ENCODE peak calls at places on chromosome 4, in seven cellular contexts. One of them, this sample, is unnamed.

GRCh38 chr4:53682908-53683307 is 91.6 kb upstream of the LNX1 start:
- DNase-seq in MM.1S: no peak
- DNase-seq in GM23338: no peak
- DNase-seq in HCT116: no peak
- DNase-seq in GM23248: no peak
- DNase-seq in PC-3: no peak
- DNase-seq in neural progenitor cell: no peak
- DNase-seq in this sample: no peak

GRCh38 chr4:109908741-109909140 is 3.9 kb upstream of the EGF start:
- DNase-seq in PC-3: no peak
- DNase-seq in MM.1S: no peak
- DNase-seq in HCT116: no peak
- DNase-seq in GM23248: no peak
- DNase-seq in GM23338: no peak
- DNase-seq in neural progenitor cell: no peak
- DNase-seq in this sample: no peak

GRCh38 chr4:158261480-158261879 is 51.2 kb downstream of the TMEM144 start:
- DNase-seq in HCT116: no peak
- DNase-seq in MM.1S: no peak
- DNase-seq in PC-3: no peak
- DNase-seq in GM23338: peak; percentile 21
- DNase-seq in neural progenitor cell: no peak
- DNase-seq in GM23248: no peak
- DNase-seq in this sample: no peak

GRCh38 chr4:106615407-106615945 is 246.9 kb upstream of the GIMD1 start:
- DNase-seq in GM23338: no peak
- DNase-seq in MM.1S: no peak
- DNase-seq in GM23248: no peak
- DNase-seq in neural progenitor cell: no peak
- DNase-seq in PC-3: no peak
- DNase-seq in HCT116: no peak
- DNase-seq in this sample: no peak

GRCh38 chr4:91958651-91959050 is 345.1 kb upstream of the GRID2 start:
- DNase-seq in neural progenitor cell: peak; percentile 67
- DNase-seq in GM23248: peak; percentile 50
- DNase-seq in PC-3: no peak
- DNase-seq in GM23338: peak; percentile 89
- DNase-seq in HCT116: no peak
- DNase-seq in MM.1S: no peak
- DNase-seq in this sample: no peak

GRCh38 chr4:120007171-120007894 is 59.3 kb downstream of the MAD2L1 start:
- DNase-seq in GM23338: no peak
- DNase-seq in GM23248: peak; percentile 88
- DNase-seq in MM.1S: no peak
- DNase-seq in neural progenitor cell: no peak
- DNase-seq in HCT116: no peak
- DNase-seq in PC-3: peak; percentile 48
- DNase-seq in this sample: no peak

GRCh38 chr4:7978907-7979651 is 39.4 kb upstream of the AFAP1 start:
- DNase-seq in PC-3: no peak
- DNase-seq in GM23338: peak; percentile 39
- DNase-seq in HCT116: no peak
- DNase-seq in MM.1S: no peak
- DNase-seq in GM23248: no peak
- DNase-seq in neural progenitor cell: no peak
- DNase-seq in this sample: no peak

GRCh38 chr4:109739547-109739946 is 9.7 kb upstream of the PLA2G12A start:
- DNase-seq in neural progenitor cell: no peak
- DNase-seq in HCT116: no peak
- DNase-seq in PC-3: no peak
- DNase-seq in MM.1S: no peak
- DNase-seq in GM23248: peak; percentile 16
- DNase-seq in GM23338: no peak
- DNase-seq in this sample: no peak

GRCh38 chr4:19711871-19712270 is 539.8 kb upstream of the SLIT2 start:
- DNase-seq in GM23248: peak; percentile 74
- DNase-seq in neural progenitor cell: no peak
- DNase-seq in HCT116: no peak
- DNase-seq in GM23338: no peak
- DNase-seq in PC-3: peak; percentile 71
- DNase-seq in MM.1S: no peak
- DNase-seq in this sample: no peak

GRCh38 chr4:16199132-16199531 is 27.1 kb downstream of the TAPT1 start:
- DNase-seq in GM23248: peak; percentile 60
- DNase-seq in HCT116: no peak
- DNase-seq in GM23338: peak; percentile 49
- DNase-seq in neural progenitor cell: peak; percentile 15
- DNase-seq in MM.1S: peak; percentile 25
- DNase-seq in PC-3: peak; percentile 35
- DNase-seq in this sample: peak; percentile 33

GRCh38 chr4:107931775-107932321 is 499 bp downstream of the CYP2U1 start:
- DNase-seq in GM23248: no peak
- DNase-seq in MM.1S: peak; percentile 21
- DNase-seq in GM23338: peak; percentile 22
- DNase-seq in neural progenitor cell: no peak
- DNase-seq in HCT116: no peak
- DNase-seq in PC-3: no peak
- DNase-seq in this sample: peak; percentile 79

GRCh38 chr4:188781655-188782054 is 642.4 kb downstream of the TRIML1 start:
- DNase-seq in GM23338: peak; percentile 70
- DNase-seq in GM23248: peak; percentile 4
- DNase-seq in PC-3: peak; percentile 13
- DNase-seq in MM.1S: peak; percentile 14
- DNase-seq in HCT116: peak; percentile 21
- DNase-seq in neural progenitor cell: peak; percentile 33
- DNase-seq in this sample: no peak

GRCh38 chr4:87025023-87025613 is 90.3 kb downstream of the AFF1 start:
- DNase-seq in GM23338: no peak
- DNase-seq in neural progenitor cell: no peak
- DNase-seq in GM23248: no peak
- DNase-seq in HCT116: no peak
- DNase-seq in PC-3: no peak
- DNase-seq in MM.1S: no peak
- DNase-seq in this sample: no peak

GRCh38 chr4:182486895-182487294 is 243.7 kb downstream of the TENM3 start:
- DNase-seq in neural progenitor cell: no peak
- DNase-seq in MM.1S: no peak
- DNase-seq in GM23338: peak; percentile 19
- DNase-seq in GM23248: no peak
- DNase-seq in HCT116: no peak
- DNase-seq in PC-3: no peak
- DNase-seq in this sample: no peak

GRCh38 chr4:80390178-80390577 is 54.6 kb downstream of the CFAP299 start:
- DNase-seq in neural progenitor cell: no peak
- DNase-seq in MM.1S: no peak
- DNase-seq in HCT116: no peak
- DNase-seq in GM23248: no peak
- DNase-seq in PC-3: no peak
- DNase-seq in GM23338: no peak
- DNase-seq in this sample: no peak

GRCh38 chr4:55321707-55322264 is 24.3 kb upstream of the SRD5A3 start:
- DNase-seq in HCT116: peak; percentile 88
- DNase-seq in GM23248: peak; percentile 84
- DNase-seq in PC-3: peak; percentile 98
- DNase-seq in MM.1S: peak; percentile 75
- DNase-seq in neural progenitor cell: peak; percentile 93
- DNase-seq in GM23338: peak; percentile 96
- DNase-seq in this sample: peak; percentile 70

GRCh38 chr4:144627663-144628076 is 18.3 kb upstream of the HHIP start:
- DNase-seq in GM23338: no peak
- DNase-seq in GM23248: no peak
- DNase-seq in neural progenitor cell: no peak
- DNase-seq in PC-3: peak; percentile 80
- DNase-seq in HCT116: no peak
- DNase-seq in MM.1S: no peak
- DNase-seq in this sample: no peak

GRCh38 chr4:88630756-88631155 is 38.5 kb downstream of the HERC3 start:
- DNase-seq in GM23338: no peak
- DNase-seq in HCT116: no peak
- DNase-seq in PC-3: peak; percentile 77
- DNase-seq in neural progenitor cell: no peak
- DNase-seq in GM23248: peak; percentile 93
- DNase-seq in MM.1S: no peak
- DNase-seq in this sample: no peak

DNA sequence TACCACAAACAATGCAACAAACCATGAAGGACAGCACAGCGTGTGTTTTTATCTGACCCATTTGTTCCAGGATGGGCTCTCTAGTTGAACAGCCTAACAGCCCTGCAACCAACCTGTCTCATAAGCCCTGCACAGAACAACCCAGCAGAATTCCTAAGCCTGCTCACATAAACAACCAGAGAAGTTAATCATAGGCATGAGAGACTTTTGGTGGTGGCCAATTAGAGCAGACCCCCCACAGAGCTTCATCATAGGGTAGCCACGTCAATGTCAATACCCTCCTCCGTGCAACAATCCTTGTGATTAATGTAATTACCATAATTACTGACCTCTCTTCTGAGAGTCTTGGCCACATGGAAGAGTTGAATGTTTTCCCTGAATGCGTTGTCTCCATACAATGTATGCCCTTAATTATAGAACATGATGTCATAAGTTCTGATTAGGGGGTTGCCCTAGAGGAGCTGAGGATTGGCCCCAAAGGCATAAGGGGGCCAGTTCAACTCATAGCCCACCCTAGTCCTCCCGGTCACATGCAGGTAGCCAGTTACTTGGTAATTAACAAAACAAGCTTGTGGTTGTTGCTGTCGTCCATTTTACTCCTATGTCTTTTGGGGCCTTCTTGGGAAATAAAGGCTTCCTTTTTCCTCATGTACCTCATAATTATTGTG is 92.7 kb downstream of the SYNPO2 start:
- DNase-seq in GM23248: peak; percentile 57
- DNase-seq in HCT116: no peak
- DNase-seq in PC-3: no peak
- DNase-seq in MM.1S: no peak
- DNase-seq in GM23338: peak; percentile 14
- DNase-seq in neural progenitor cell: peak; percentile 31
- DNase-seq in this sample: no peak
- TF ChIP-seq EZH2phosphoT487 in GM23248: no peak
- TF ChIP-seq EZH2phosphoT487 in HCT116: no peak
- TF ChIP-seq EZH2phosphoT487 in PC-3: no peak
- TF ChIP-seq EZH2phosphoT487 in MM.1S: no peak
- TF ChIP-seq EZH2phosphoT487 in GM23338: no peak
- TF ChIP-seq EZH2phosphoT487 in neural progenitor cell: no peak
- TF ChIP-seq EZH2phosphoT487 in this sample: no peak

DNA sequence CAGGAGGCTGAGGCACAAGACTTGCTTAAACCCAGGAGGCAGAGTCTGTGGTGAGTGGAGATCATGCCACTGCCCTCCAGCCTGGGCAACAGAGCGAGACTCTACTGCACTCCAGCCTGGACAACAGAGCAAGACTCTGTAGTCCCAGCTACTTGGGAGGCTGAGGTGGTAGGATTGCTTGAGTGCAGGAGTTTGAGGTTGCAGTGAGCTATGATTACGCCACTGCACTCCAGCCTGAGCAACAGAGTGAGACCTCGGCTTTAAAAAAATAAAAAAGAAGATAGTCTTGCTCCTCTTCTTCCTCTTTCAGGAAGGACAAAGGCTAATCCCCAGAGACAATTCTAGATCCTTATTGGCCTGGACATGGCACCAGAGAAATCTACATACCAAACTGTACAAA is 5.7 kb upstream of the PPEF2 start:
- DNase-seq in GM23338: no peak
- DNase-seq in PC-3: no peak
- DNase-seq in HCT116: no peak
- DNase-seq in MM.1S: no peak
- DNase-seq in neural progenitor cell: no peak
- DNase-seq in GM23248: no peak
- DNase-seq in this sample: no peak
- H3K27ac ChIP-seq in GM23338: no peak overlapping the region
- H3K27ac ChIP-seq in PC-3: no peak overlapping the region
- H3K27ac ChIP-seq in HCT116: no peak overlapping the region
- H3K27ac ChIP-seq in MM.1S: peak overlapping the region; percentile 47
- H3K27ac ChIP-seq in neural progenitor cell: no peak overlapping the region
- H3K27ac ChIP-seq in GM23248: no peak overlapping the region
- H3K27ac ChIP-seq in this sample: no peak overlapping the region

GRCh38 chr4:688695-689497 is at the start of gene SLC49A3:
- DNase-seq in MM.1S: no peak
- DNase-seq in GM23248: peak; percentile 48
- DNase-seq in HCT116: no peak
- DNase-seq in neural progenitor cell: peak; percentile 45
- DNase-seq in GM23338: peak; percentile 78
- DNase-seq in PC-3: no peak
- DNase-seq in this sample: no peak
- H2AFZ ChIP-seq in MM.1S: no peak within 1 kb of the TSS
- H2AFZ ChIP-seq in GM23248: peak within 1 kb of the TSS; percentile 71
- H2AFZ ChIP-seq in HCT116: no peak within 1 kb of the TSS
- H2AFZ ChIP-seq in neural progenitor cell: peak within 1 kb of the TSS; percentile 45
- H2AFZ ChIP-seq in GM23338: peak within 1 kb of the TSS; percentile 98
- H2AFZ ChIP-seq in PC-3: no peak within 1 kb of the TSS
- H2AFZ ChIP-seq in this sample: no peak within 1 kb of the TSS

GRCh38 chr4:153634737-153635353 is 49.2 kb upstream of the TLR2 start:
- DNase-seq in GM23248: peak; percentile 47
- DNase-seq in HCT116: no peak
- DNase-seq in PC-3: peak; percentile 48
- DNase-seq in neural progenitor cell: peak; percentile 47
- DNase-seq in GM23338: peak; percentile 69
- DNase-seq in MM.1S: peak; percentile 21
- DNase-seq in this sample: peak; percentile 49
- TF ChIP-seq EZH2phosphoT487 in GM23248: no peak
- TF ChIP-seq EZH2phosphoT487 in HCT116: no peak
- TF ChIP-seq EZH2phosphoT487 in PC-3: no peak
- TF ChIP-seq EZH2phosphoT487 in neural progenitor cell: no peak
- TF ChIP-seq EZH2phosphoT487 in GM23338: no peak
- TF ChIP-seq EZH2phosphoT487 in MM.1S: no peak
- TF ChIP-seq EZH2phosphoT487 in this sample: no peak

This sample was measured in OCI-LY7.